ENCODE peak calls at places on chromosomes 3 and 15, in eight cellular contexts. R, J, Z, K, H, Q, F and E are unnamed samples.

GRCh38 chr15:83940136-83940535 is 286.2 kb downstream of the ADAMTSL3 start:
- DNase-seq in R (no peak), J (no peak), Z (no peak), K (no peak), H (no peak), Q (no peak), F (no peak), E (no peak)

GRCh38 chr3:105938101-105938500 is 69.3 kb upstream of the CBLB start:
- DNase-seq in R (no peak), J (no peak), Z (no peak), K (no peak), H (no peak), Q (no peak), F (no peak), E (no peak)

GRCh38 chr15:73578036-73578435 is 55.2 kb downstream of the NPTN start:
- DNase-seq in R (no peak), J (no peak), Z (no peak), K (no peak), H (no peak), Q (no peak), F (no peak), E (no peak)

GRCh38 chr3:38318766-38319671 is 27.6 kb upstream of the XYLB start:
- DNase-seq in R (no peak), J (no peak), Z (no peak), K (no peak), H (no peak), Q (no peak), F (no peak), E (no peak)

GRCh38 chr3:124107074-124107473 is 115.2 kb upstream of the ROPN1 start:
- DNase-seq in R (no peak), J (no peak), Z (no peak), K (no peak), H (no peak), Q (no peak), F (no peak), E (no peak)

GRCh38 chr3:196180346-196180745 is 30.9 kb downstream of the ZDHHC19 start:
- DNase-seq in R (no peak), J (no peak), Z (no peak), K (no peak), H (no peak), Q (no peak), F (no peak), E (no peak)

GRCh38 chr15:40906947-40907802 is 12.9 kb downstream of the VPS18 start:
- DNase-seq in R (peak), J (no peak), Z (no peak), K (no peak), H (no peak), Q (peak), F (no peak), E (no peak)

GRCh38 chr3:95151590-95151989 is 1088.7 kb downstream of the NSUN3 start:
- DNase-seq in R (no peak), J (no peak), Z (no peak), K (no peak), H (no peak), Q (no peak), F (no peak), E (no peak)

GRCh38 chr3:37986479-37987314 is 3.9 kb upstream of the VILL start:
- DNase-seq in R (no peak), J (no peak), Z (no peak), K (no peak), H (no peak), Q (no peak), F (no peak), E (no peak)

GRCh38 chr3:139935071-139935865 is at the start of gene CLSTN2:
- DNase-seq in R (no peak), J (peak), Z (no peak), K (no peak), H (no peak), Q (peak), F (no peak), E (no peak)

GRCh38 chr15:73650387-73651126 is 17.4 kb upstream of the NPTN start:
- DNase-seq in R (no peak), J (no peak), Z (no peak), K (no peak), H (no peak), Q (no peak), F (no peak), E (no peak)

GRCh38 chr3:157130138-157130880 is 29.6 kb downstream of the CCNL1 start:
- DNase-seq in R (peak), J (no peak), Z (no peak), K (peak), H (peak), Q (peak), F (no peak), E (peak)

GRCh38 chr3:122572940-122573412 is 4.5 kb upstream of the PARP15 start:
- DNase-seq in R (no peak), J (no peak), Z (no peak), K (no peak), H (peak), Q (no peak), F (no peak), E (no peak)

GRCh38 chr3:149411583-149411982 is 34.1 kb upstream of the TM4SF1 start:
- DNase-seq in R (no peak), J (no peak), Z (no peak), K (no peak), H (no peak), Q (no peak), F (no peak), E (no peak)

GRCh38 chr3:98343647-98344507 is 9.8 kb upstream of the OR5K4 start:
- DNase-seq in R (peak), J (no peak), Z (no peak), K (peak), H (peak), Q (peak), F (no peak), E (no peak)

GRCh38 chr3:130341388-130341787 is 4.1 kb upstream of the COL6A5 start:
- DNase-seq in R (no peak), J (no peak), Z (no peak), K (no peak), H (peak), Q (no peak), F (no peak), E (no peak)

GRCh38 chr3:195692361-195692700 is 28.4 kb upstream of the MUC20 start:
- DNase-seq in R (no peak), J (no peak), Z (no peak), K (no peak), H (no peak), Q (no peak), F (no peak), E (no peak)

GRCh38 chr15:66911131-66911700 is 154.2 kb upstream of the SMAD3 start:
- DNase-seq in R (no peak), J (no peak), Z (no peak), K (no peak), H (no peak), Q (no peak), F (no peak), E (no peak)

GRCh38 chr3:116667791-116668190 is 41.8 kb upstream of the TUSC7 start:
- DNase-seq in R (no peak), J (no peak), Z (no peak), K (no peak), H (no peak), Q (no peak), F (no peak), E (no peak)

GRCh38 chr15:71743861-71744382 is 66.4 kb upstream of the NR2E3 start:
- DNase-seq in R (peak), J (no peak), Z (no peak), K (peak), H (no peak), Q (no peak), F (no peak), E (no peak)

GRCh38 chr3:58237238-58237939 is at the start of gene ABHD6:
- DNase-seq in R (peak), J (peak), Z (peak), K (peak), H (no peak), Q (peak), F (no peak), E (peak)

GRCh38 chr3:118882353-118882947 is 152.2 kb downstream of the IGSF11 start:
- DNase-seq in R (peak), J (no peak), Z (no peak), K (peak), H (no peak), Q (peak), F (peak), E (no peak)

GRCh38 chr3:58556761-58557181 is 19.8 kb upstream of the ACOX2 start:
- DNase-seq in R (no peak), J (no peak), Z (no peak), K (no peak), H (no peak), Q (no peak), F (no peak), E (no peak)

GRCh38 chr3:65443739-65444447 is 594.8 kb downstream of the MAGI1 start:
- DNase-seq in R (no peak), J (no peak), Z (no peak), K (no peak), H (no peak), Q (no peak), F (peak), E (no peak)